ENCODE peak calls at places on chromosomes 13 and 19, in ten cellular contexts. Y is anterior cingulate cortex; Q is GM10248; Z is PC-3; R is GM03348; G is RWPE2; A is RPMI7951; C is mesendoderm; D is CD8-positive, alpha-beta memory T cell; P is CD4-positive, alpha-beta T cell. E is an unnamed sample.

GRCh38 chr13:22107549-22107948 is 436.7 kb downstream of the FGF9 start:
- DNase-seq in Q (no peak), Z (peak), C (no peak), A (no peak), P (no peak), R (no peak), D (no peak), Y (no peak), G (no peak), E (no peak)

GRCh38 chr19:48997972-48998371 is 4.3 kb downstream of the RUVBL2 start:
- DNase-seq in Q (peak), R (peak), Z (peak), P (no peak), C (peak), Y (no peak), A (peak), G (no peak), D (peak), E (peak)

GRCh38 chr19:5445667-5446066 is 9.6 kb upstream of the ZNRF4 start:
- DNase-seq in Z (peak), Q (no peak), P (no peak), G (no peak), R (peak), D (no peak), C (no peak), Y (no peak), A (peak), E (no peak)

GRCh38 chr19:55112781-55113569 is 4.5 kb downstream of the PPP1R12C start:
- DNase-seq in G (no peak), P (no peak), Q (no peak), R (no peak), D (no peak), Z (no peak), C (peak), A (no peak), Y (no peak), E (peak)

GRCh38 chr19:33429891-33430673 is 56.6 kb downstream of the CEBPG start:
- DNase-seq in A (no peak), Z (no peak), Q (no peak), C (no peak), D (peak), G (peak), Y (no peak), P (peak), R (no peak), E (no peak)

GRCh38 chr13:41085961-41086360 is 24.7 kb downstream of the WBP4 start:
- DNase-seq in R (no peak), Z (no peak), P (no peak), C (peak), A (no peak), Q (no peak), G (no peak), Y (no peak), D (no peak), E (no peak)

GRCh38 chr13:22014469-22014868 is 343.6 kb downstream of the FGF9 start:
- DNase-seq in Q (no peak), Y (no peak), D (no peak), P (no peak), Z (peak), A (peak), C (no peak), R (peak), G (no peak), E (no peak)

GRCh38 chr13:113114511-113115362 is 7.9 kb upstream of the F10 start:
- DNase-seq in R (no peak), D (no peak), Q (no peak), C (no peak), A (no peak), Y (no peak), Z (no peak), P (no peak), G (peak), E (no peak)

GRCh38 chr19:15479391-15480345 is at the start of gene PGLYRP2:
- DNase-seq in Q (no peak), P (no peak), R (no peak), A (peak), G (no peak), Y (peak), Z (peak), D (no peak), C (no peak), E (no peak)

GRCh38 chr13:99418663-99419140 is 82.6 kb upstream of the TM9SF2 start:
- DNase-seq in D (no peak), P (no peak), Y (no peak), Z (no peak), R (no peak), C (no peak), Q (no peak), G (no peak), A (no peak), E (no peak)

GRCh38 chr19:11624064-11624463 is 26.8 kb downstream of the ZNF627 start:
- DNase-seq in Q (no peak), Y (no peak), P (no peak), Z (peak), R (peak), C (no peak), D (no peak), A (peak), G (no peak), E (no peak)

GRCh38 chr19:18156841-18157464 is 4.0 kb downstream of the PIK3R2 start:
- DNase-seq in Q (no peak), R (peak), A (peak), D (no peak), Z (peak), P (no peak), G (peak), C (no peak), Y (peak), E (no peak)

GRCh38 chr13:59601993-59602392 is 561.7 kb downstream of the DIAPH3 start:
- DNase-seq in A (no peak), P (no peak), D (no peak), R (no peak), Y (no peak), G (no peak), Q (no peak), Z (no peak), C (no peak), E (no peak)

GRCh38 chr19:38686530-38686888 is 39.1 kb downstream of the ACTN4 start:
- DNase-seq in A (no peak), Z (no peak), D (peak), C (no peak), Q (peak), R (no peak), G (no peak), P (no peak), Y (no peak), E (peak)

GRCh38 chr13:112931028-112931934 is 37.7 kb upstream of the MCF2L start:
- DNase-seq in C (peak), P (no peak), G (no peak), Y (no peak), A (peak), Q (no peak), Z (peak), R (peak), D (no peak), E (no peak)

GRCh38 chr13:76440568-76440967 is 445.6 kb downstream of the KCTD12 start:
- DNase-seq in A (no peak), R (no peak), G (no peak), C (no peak), Y (no peak), Z (no peak), P (no peak), Q (peak), D (no peak), E (peak)

GRCh38 chr19:32233885-32234284 is 111.5 kb upstream of the ZNF507 start:
- DNase-seq in P (no peak), A (no peak), C (no peak), G (no peak), D (no peak), Y (no peak), R (no peak), Q (no peak), Z (no peak), E (no peak)

E was measured in germinal center.